ENCODE peak calls at places on chromosomes 7 and 10, in four cellular contexts. D is astrocyte of the spinal cord, O is gastrocnemius medialis, B is mesendoderm. P is an unnamed sample.

GRCh38 chr7:3695602-3696001 is 394.6 kb downstream of the SDK1 start:
- DNase-seq in D (no peak), O (no peak), B (no peak), P (no peak)

GRCh38 chr7:73622909-73623797 is 1.2 kb downstream of the MLXIPL start:
- DNase-seq in D (no peak), O (peak), B (peak), P (peak)

GRCh38 chr10:88322336-88323063 is 260.6 kb downstream of the RNLS start:
- DNase-seq in D (no peak), O (no peak), B (no peak), P (no peak)

GRCh38 chr10:119401671-119402395 is 140.7 kb downstream of the RGS10 start:
- DNase-seq in D (peak), O (peak), B (peak), P (peak)

GRCh38 chr10:7720478-7720877 is 17.4 kb downstream of the ITIH2 start:
- DNase-seq in D (no peak), O (no peak), B (no peak), P (no peak)

GRCh38 chr7:106294334-106294733 is 9.6 kb upstream of the NAMPT start:
- DNase-seq in D (no peak), O (no peak), B (no peak), P (no peak)

GRCh38 chr10:75598998-75599397 is 167.6 kb downstream of the LRMDA start:
- DNase-seq in D (no peak), O (no peak), B (no peak), P (no peak)

GRCh38 chr10:71880425-71881306 is 29.6 kb upstream of the PSAP start:
- DNase-seq in D (no peak), O (peak), B (no peak), P (peak)

GRCh38 chr10:89213191-89213808 is 6.2 kb upstream of the CH25H start:
- DNase-seq in D (peak), O (no peak), B (peak), P (no peak)

GRCh38 chr7:141562972-141563371 is 11.8 kb downstream of the AGK start:
- DNase-seq in D (peak), O (no peak), B (no peak), P (no peak)

GRCh38 chr10:117443677-117444022 is 68.4 kb upstream of the PDZD8 start:
- DNase-seq in D (no peak), O (no peak), B (peak), P (no peak)

GRCh38 chr7:2614646-2615330 is 17.0 kb upstream of the TTYH3 start:
- DNase-seq in D (no peak), O (no peak), B (no peak), P (no peak)
- H3K4me3 ChIP-seq in D (no peak), O (peak), B (no peak), P (no peak)

GRCh38 chr7:26102176-26102575 is 49.8 kb upstream of the NFE2L3 start:
- DNase-seq in D (no peak), O (no peak), B (peak), P (no peak)
- H3K4me3 ChIP-seq in D (no peak), O (no peak), B (no peak), P (no peak)

DNA sequence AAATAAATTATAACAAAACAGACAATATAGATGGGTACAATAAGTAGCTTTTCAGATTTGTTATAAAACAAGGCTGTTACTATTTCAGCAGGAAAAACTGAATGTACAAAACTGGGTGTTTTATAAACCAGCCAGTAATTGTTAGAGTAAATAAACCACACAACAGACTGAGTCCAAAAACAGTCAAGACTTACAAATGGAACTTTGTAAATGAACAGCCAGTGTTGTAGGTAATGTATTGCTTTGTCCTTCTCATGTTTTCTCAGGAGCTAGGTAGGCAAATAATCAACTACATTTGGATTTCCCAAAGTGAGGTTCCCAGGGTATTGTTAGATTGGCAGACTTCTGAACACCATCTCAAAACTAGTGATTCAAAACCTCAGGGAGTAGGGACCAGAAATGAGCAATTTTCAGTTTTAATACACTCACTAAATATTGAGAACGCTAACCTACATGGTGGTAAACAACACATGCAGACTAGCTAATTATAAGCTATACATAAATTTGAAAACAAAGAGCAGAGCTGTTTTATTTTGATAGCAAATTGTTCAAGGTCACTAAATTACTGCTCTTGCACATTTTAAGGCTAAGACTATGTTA is 36.2 kb downstream of the HERPUD2 start:
- DNase-seq in D (no peak), O (no peak), B (no peak), P (no peak)
- H3K4me3 ChIP-seq in D (no peak), O (no peak), B (no peak), P (no peak)

GRCh38 chr10:114767589-114768393 is 53.8 kb upstream of the FHIP2A start:
- DNase-seq in D (no peak), O (no peak), B (peak), P (no peak)
- H3K4me3 ChIP-seq in D (peak), O (peak), B (peak), P (peak)

DNA sequence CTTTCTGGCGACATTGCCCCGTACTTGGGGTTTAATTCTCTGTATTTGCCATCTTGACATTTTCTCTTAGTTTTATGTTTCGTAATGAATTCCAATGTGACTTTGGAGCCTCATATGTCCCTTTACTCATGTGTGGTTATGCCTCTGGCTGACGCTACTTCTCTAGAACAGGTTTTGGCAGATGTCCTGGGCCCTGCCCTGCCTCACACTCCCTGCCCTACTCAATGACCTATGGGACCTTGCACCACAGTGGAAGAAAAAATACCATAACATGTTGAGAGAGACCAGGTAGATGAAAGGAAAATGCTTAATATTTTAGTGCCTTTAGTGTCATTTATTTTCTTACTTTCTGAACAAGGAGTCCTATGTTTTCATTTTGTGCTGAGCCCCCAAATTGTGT is 400.5 kb downstream of the TFEC start:
- DNase-seq in D (no peak), O (no peak), B (no peak), P (no peak)
- H3K4me3 ChIP-seq in D (no peak), O (no peak), B (no peak), P (no peak)

DNA sequence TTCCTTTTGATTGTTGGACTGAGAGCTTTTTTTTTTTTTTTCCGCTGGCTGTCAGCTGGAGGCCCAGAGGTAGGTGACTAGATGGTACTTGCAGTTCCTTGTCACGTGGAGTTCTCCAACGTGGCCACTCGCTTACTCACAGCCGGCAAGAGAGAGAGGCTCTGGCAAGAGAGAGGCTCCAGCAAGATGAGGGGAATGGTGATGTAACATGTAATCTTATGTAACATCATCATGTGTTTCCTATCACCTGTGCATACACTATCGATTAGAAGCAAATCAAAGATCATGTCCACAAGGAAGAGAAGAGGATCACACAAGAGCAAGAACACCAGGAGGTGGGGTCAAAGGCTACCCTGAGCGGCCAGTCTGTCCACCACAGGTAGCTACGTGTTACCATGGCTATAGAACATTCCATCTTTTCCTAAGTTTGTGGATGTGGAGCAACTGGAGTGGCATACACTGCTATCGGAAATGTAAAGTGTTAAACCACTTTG is 4.0 kb upstream of the BORCS7 start:
- DNase-seq in D (no peak), O (no peak), B (no peak), P (no peak)
- H3K4me3 ChIP-seq in D (no peak), O (no peak), B (no peak), P (no peak)

GRCh38 chr10:69866688-69867461 is 65.2 kb downstream of the COL13A1 start:
- DNase-seq in D (peak), O (no peak), B (peak), P (no peak)
- H3K4me3 ChIP-seq in D (peak), O (no peak), B (no peak), P (no peak)

GRCh38 chr10:65570143-65571010 is 1355.5 kb upstream of the LRRTM3 start:
- DNase-seq in D (peak), O (no peak), B (peak), P (peak)
- H3K4me3 ChIP-seq in D (peak), O (peak), B (peak), P (peak)

DNA sequence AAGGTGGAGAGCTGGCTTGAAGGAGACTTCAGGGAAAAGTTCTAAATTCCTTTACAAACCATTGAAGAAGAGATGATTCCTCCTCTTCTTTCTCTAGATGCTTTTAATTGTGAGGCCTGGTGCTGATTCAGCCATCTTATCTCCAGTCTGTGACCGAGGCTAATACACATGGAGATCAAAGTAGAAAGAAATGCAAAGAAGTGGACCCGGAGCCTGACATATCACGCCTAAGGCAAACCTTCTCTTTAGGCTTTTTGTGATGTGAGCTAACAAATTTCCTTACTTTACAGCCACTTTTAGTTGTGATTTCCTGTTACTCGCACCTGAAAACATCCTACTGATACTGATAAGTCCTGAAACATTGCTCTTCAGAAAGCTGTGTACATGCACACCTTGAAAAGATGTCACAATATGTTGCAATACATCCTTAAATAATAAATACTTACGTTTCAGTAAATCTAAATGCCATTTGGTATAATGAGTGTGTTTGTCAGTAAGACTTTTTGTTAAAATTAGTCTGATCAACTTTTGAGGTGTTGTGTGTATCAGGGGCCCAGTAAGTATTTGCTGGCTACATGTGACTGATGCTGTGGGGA is 192.4 kb downstream of the BAMBI start:
- DNase-seq in D (no peak), O (no peak), B (peak), P (no peak)
- H3K4me3 ChIP-seq in D (no peak), O (no peak), B (no peak), P (no peak)

DNA sequence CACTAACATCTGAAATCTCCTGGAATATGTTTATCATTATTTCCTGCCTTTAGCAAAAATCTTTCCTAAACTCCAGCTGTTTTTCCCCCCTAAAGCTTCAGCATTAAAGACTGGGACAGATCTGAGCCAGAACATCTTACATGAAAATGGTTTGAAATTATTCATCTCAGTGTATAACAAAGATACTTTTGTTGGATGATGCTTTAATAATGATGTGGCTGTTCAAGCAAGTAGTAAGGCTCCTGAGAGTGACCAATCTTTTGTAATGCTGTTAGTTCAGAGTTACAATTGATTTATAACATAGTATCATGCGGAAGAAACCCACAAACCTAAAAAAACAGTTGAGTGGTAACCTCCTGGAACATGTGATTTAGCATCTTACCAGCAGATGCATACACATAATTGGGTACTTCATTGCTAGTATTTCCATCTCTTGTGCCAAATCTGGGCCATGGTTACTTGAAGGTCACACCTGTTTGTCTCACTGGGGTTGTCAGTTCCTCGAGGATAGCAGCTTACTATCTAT is 1.5 kb downstream of the BZW2 start:
- DNase-seq in D (peak), O (no peak), B (no peak), P (no peak)
- H3K4me3 ChIP-seq in D (peak), O (no peak), B (peak), P (no peak)

P was measured in lower leg skin.